ENCODE peak calls at places on chromosomes 2 and 18, in five cellular contexts. Z is HepG2, C is GM23338, J is K562, S is GM12878. I is an unnamed sample.

GRCh38 chr2:61135510-61135909 is 26.5 kb upstream of the C2orf74 start:
- DNase-seq in Z (peak; percentile 40), C (peak; percentile 6), J (peak; percentile 59), S (no peak), I (peak; percentile 61)

GRCh38 chr2:222837643-222838056 is 23.2 kb upstream of the ACSL3 start:
- DNase-seq in Z (peak; percentile 63), C (no peak), J (no peak), S (no peak), I (peak; percentile 72)

GRCh38 chr18:11246466-11246865 is 97.1 kb upstream of the PIEZO2 start:
- DNase-seq in Z (no peak), C (no peak), J (no peak), S (no peak), I (no peak)

GRCh38 chr2:240957656-240958365 is 40.6 kb upstream of the SNED1 start:
- DNase-seq in Z (peak; percentile 33), C (no peak), J (no peak), S (no peak), I (no peak)

GRCh38 chr18:76467371-76468190 is 27.5 kb downstream of the ZNF516 start:
- DNase-seq in Z (no peak), C (no peak), J (no peak), S (no peak), I (no peak)

GRCh38 chr2:37648316-37649011 is 23.0 kb downstream of the CDC42EP3 start:
- DNase-seq in Z (no peak), C (no peak), J (no peak), S (no peak), I (no peak)

GRCh38 chr2:42205337-42205736 is 36.2 kb downstream of the EML4 start:
- DNase-seq in Z (no peak), C (no peak), J (no peak), S (no peak), I (no peak)

GRCh38 chr2:151973901-151974199 is 125.0 kb downstream of the CACNB4 start:
- DNase-seq in Z (peak; percentile 66), C (peak; percentile 69), J (no peak), S (no peak), I (no peak)

GRCh38 chr2:135473567-135473966 is 57.5 kb downstream of the ZRANB3 start:
- DNase-seq in Z (peak; percentile 57), C (peak; percentile 61), J (peak; percentile 42), S (peak; percentile 5), I (peak; percentile 27)

GRCh38 chr2:26148501-26148900 is 24.4 kb upstream of the GAREM2 start:
- DNase-seq in Z (no peak), C (peak; percentile 53), J (no peak), S (no peak), I (no peak)

GRCh38 chr18:6482198-6482977 is 67.7 kb upstream of the L3MBTL4 start:
- DNase-seq in Z (peak; percentile 38), C (peak; percentile 90), J (peak; percentile 41), S (no peak), I (peak; percentile 5)

GRCh38 chr18:67651438-67651837 is 134.9 kb upstream of the DSEL start:
- DNase-seq in Z (no peak), C (no peak), J (no peak), S (no peak), I (no peak)

GRCh38 chr2:42693688-42694479 is 70.1 kb downstream of the OXER1 start:
- DNase-seq in Z (no peak), C (peak; percentile 35), J (no peak), S (no peak), I (no peak)

GRCh38 chr2:113858764-113859163 is 31.1 kb upstream of the ACTR3 start:
- DNase-seq in Z (no peak), C (no peak), J (peak; percentile 79), S (no peak), I (peak; percentile 20)

GRCh38 chr18:21703241-21703820 is 1.2 kb downstream of the ABHD3 start:
- DNase-seq in Z (no peak), C (peak; percentile 64), J (peak; percentile 25), S (peak; percentile 17), I (peak; percentile 8)

GRCh38 chr2:232315049-232315922 is 63.3 kb upstream of the ALPP start:
- DNase-seq in Z (no peak), C (peak; percentile 19), J (no peak), S (peak; percentile 63), I (no peak)

GRCh38 chr2:79180092-79180491 is 20.5 kb upstream of the REG3A start:
- DNase-seq in Z (no peak), C (peak; percentile 30), J (no peak), S (no peak), I (no peak)

GRCh38 chr2:182020319-182021055 is 34.8 kb downstream of the PPP1R1C start:
- DNase-seq in Z (no peak), C (no peak), J (no peak), S (no peak), I (no peak)

GRCh38 chr2:206198677-206199076 is 39.0 kb downstream of the EEF1B2 start:
- DNase-seq in Z (no peak), C (no peak), J (no peak), S (no peak), I (no peak)

GRCh38 chr2:240852671-240853314 is 15.8 kb upstream of the AGXT start:
- DNase-seq in Z (no peak), C (no peak), J (no peak), S (no peak), I (no peak)

GRCh38 chr2:219344756-219345458 is 12.4 kb upstream of the RESP18 start:
- DNase-seq in Z (no peak), C (no peak), J (no peak), S (no peak), I (no peak)

GRCh38 chr2:53312181-53312580 is 455.4 kb upstream of the CHAC2 start:
- DNase-seq in Z (no peak), C (no peak), J (no peak), S (no peak), I (no peak)

GRCh38 chr18:65938592-65939372 is 188.0 kb downstream of the CDH7 start:
- DNase-seq in Z (peak; percentile 34), C (peak; percentile 89), J (peak; percentile 8), S (peak; percentile 5), I (peak; percentile 59)

GRCh38 chr2:23707096-23707495 is 219.8 kb downstream of the ATAD2B start:
- DNase-seq in Z (no peak), C (no peak), J (no peak), S (no peak), I (no peak)

GRCh38 chr2:241739651-241740050 is 5.2 kb downstream of the D2HGDH start:
- DNase-seq in Z (no peak), C (no peak), J (no peak), S (no peak), I (no peak)

GRCh38 chr18:77702686-77703085 is 453.0 kb downstream of the GALR1 start:
- DNase-seq in Z (peak; percentile 10), C (peak; percentile 64), J (peak; percentile 13), S (no peak), I (peak; percentile 36)

GRCh38 chr2:156947261-156947660 is 310.2 kb upstream of the GALNT5 start:
- DNase-seq in Z (no peak), C (no peak), J (no peak), S (no peak), I (no peak)

GRCh38 chr2:96867756-96868554 is 1.9 kb downstream of the SEMA4C start:
- DNase-seq in Z (no peak), C (no peak), J (no peak), S (no peak), I (no peak)

GRCh38 chr18:2515908-2516625 is 55.2 kb downstream of the METTL4 start:
- DNase-seq in Z (peak; percentile 3), C (no peak), J (no peak), S (no peak), I (peak; percentile 24)

GRCh38 chr2:42800981-42801380 is 8.6 kb upstream of the HAAO start:
- DNase-seq in Z (no peak), C (no peak), J (no peak), S (no peak), I (no peak)

GRCh38 chr2:237180987-237181386 is 95.3 kb downstream of the COPS8 start:
- DNase-seq in Z (no peak), C (no peak), J (no peak), S (no peak), I (no peak)

GRCh38 chr2:109129921-109130725 is 1.1 kb downstream of the SH3RF3 start:
- DNase-seq in Z (no peak), C (peak; percentile 34), J (no peak), S (no peak), I (no peak)

GRCh38 chr2:24877646-24878045 is 42.4 kb downstream of the ADCY3 start:
- DNase-seq in Z (no peak), C (no peak), J (no peak), S (no peak), I (no peak)
- H3K4me3 ChIP-seq in Z (no peak overlapping the region), C (no peak overlapping the region), J (no peak overlapping the region), S (no peak overlapping the region), I (no peak overlapping the region)

DNA sequence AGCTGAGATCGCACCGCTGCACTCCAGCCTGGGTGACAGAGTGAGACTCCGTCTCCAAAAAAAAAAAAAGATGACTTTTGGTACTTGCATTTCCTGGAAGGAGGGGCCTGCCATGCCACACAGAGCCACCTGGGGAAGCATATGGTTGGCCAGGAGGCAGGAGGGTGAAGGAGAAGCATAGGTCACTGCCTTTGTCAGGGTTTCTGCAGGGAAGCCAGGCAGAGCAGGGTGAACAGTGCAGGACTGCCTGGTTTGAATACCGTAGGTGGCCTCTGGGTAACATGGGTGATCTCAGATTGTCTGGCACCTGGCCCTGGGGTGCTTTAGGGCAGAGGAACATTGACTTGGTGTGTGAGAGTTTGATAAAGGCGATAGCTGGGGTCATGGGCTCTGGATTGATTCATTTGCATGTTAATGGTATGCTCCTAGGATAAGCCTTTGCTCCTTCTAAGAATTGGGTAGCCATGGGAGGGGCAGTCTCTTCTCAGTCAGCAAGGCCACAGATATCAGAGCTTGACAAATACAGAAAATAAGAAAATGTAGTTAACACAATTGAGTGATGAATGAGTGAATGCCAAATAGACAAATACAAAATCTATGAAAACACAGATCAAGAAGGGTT is 124.0 kb upstream of the SEC11C start:
- DNase-seq in Z (no peak), C (no peak), J (no peak), S (no peak), I (no peak)
- TF ChIP-seq JUNB in Z (no peak), C (no peak), J (no peak), S (no peak), I (no peak)

DNA sequence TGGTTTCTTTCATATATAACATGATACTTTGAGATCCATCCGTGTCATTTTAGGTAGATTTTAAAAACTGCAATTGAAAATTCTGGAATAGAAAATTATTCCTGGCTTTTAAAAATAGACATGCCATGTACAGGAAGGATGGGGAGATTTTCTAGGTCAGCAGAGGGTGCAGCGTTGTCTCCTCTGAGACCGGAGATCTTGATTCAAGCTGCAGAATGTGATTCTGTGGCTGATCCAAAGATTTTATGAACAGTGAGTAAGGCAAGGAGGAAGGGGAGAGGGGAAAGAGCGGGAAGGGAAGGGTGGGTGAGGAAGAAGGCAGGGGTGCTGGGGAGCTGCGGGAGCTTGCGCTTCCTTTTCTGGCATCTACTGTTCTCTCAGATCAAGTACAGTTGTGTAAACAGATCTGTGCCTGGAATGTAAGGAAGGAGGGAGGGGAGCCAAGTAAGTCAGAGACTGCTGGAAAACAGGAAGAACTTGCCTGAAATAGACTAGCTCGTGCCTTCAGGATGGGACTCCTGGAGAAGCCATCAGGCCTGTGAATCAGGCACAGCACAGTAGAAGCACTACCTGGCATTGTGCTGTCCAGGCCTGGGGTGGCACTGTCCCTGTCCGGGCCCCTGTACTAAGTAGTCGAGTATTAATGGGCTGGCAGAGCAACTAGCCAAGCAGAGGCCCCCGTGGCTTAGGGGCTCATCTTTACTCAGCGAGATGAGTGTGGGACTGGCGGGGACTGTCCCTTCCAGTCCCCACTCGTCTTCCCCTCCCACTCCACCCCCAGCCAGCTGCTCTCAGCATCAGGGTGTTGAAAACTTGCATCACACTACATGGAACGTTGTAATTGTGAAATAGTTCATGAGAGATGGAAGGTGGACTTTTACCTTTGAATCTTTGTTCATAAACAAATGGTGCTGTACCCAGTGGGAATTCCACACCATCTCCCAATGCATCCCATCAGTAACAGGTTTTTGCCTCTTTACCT is 163.5 kb downstream of the UXS1 start:
- DNase-seq in Z (peak; percentile 90), C (no peak), J (no peak), S (no peak), I (peak; percentile 36)
- H3K4me3 ChIP-seq in Z (peak overlapping the region; percentile 6), C (no peak overlapping the region), J (no peak overlapping the region), S (no peak overlapping the region), I (no peak overlapping the region)

GRCh38 chr2:176931588-176932563 is 280.7 kb upstream of the HNRNPA3 start:
- DNase-seq in Z (no peak), C (no peak), J (peak; percentile 31), S (peak; percentile 97), I (peak; percentile 11)
- TF ChIP-seq JUNB in Z (no peak), C (no peak), J (peak; percentile 95), S (peak; percentile 95), I (no peak)

I was measured in A549.